ENCODE peak calls at places on chromosomes 12 and 14, in four cellular contexts. One of them, this sample, is unnamed.

GRCh38 chr12:14777271-14777670 is 26.0 kb downstream of the WBP11 start:
- DNase-seq in mesendoderm: peak; percentile 23
- DNase-seq in H9: no peak
- DNase-seq in IMR-90: no peak
- DNase-seq in this sample: no peak

GRCh38 chr12:26629864-26630263 is 203.1 kb downstream of the ITPR2 start:
- DNase-seq in IMR-90: peak; percentile 70
- DNase-seq in H9: no peak
- DNase-seq in mesendoderm: peak; percentile 26
- DNase-seq in this sample: no peak

GRCh38 chr14:74618078-74618952 is 6.3 kb upstream of the LTBP2 start:
- DNase-seq in IMR-90: peak; percentile 74
- DNase-seq in mesendoderm: peak; percentile 70
- DNase-seq in H9: no peak
- DNase-seq in this sample: no peak

GRCh38 chr12:11862794-11863193 is 207.9 kb upstream of the BCL2L14 start:
- DNase-seq in H9: no peak
- DNase-seq in IMR-90: peak; percentile 71
- DNase-seq in mesendoderm: peak; percentile 42
- DNase-seq in this sample: no peak

GRCh38 chr12:91367234-91367849 is 184.7 kb upstream of the DCN start:
- DNase-seq in IMR-90: peak; percentile 18
- DNase-seq in mesendoderm: peak; percentile 13
- DNase-seq in H9: no peak
- DNase-seq in this sample: no peak

GRCh38 chr12:13173537-13173936 is 23.0 kb upstream of the EMP1 start:
- DNase-seq in H9: no peak
- DNase-seq in mesendoderm: peak; percentile 65
- DNase-seq in IMR-90: peak; percentile 97
- DNase-seq in this sample: no peak

GRCh38 chr14:23177181-23177580 is 6.3 kb downstream of the SLC7A8 start:
- DNase-seq in H9: no peak
- DNase-seq in mesendoderm: no peak
- DNase-seq in IMR-90: no peak
- DNase-seq in this sample: no peak

GRCh38 chr12:14952295-14952995 is 9.0 kb downstream of the ARHGDIB start:
- DNase-seq in IMR-90: peak; percentile 98
- DNase-seq in mesendoderm: peak; percentile 27
- DNase-seq in H9: no peak
- DNase-seq in this sample: no peak

GRCh38 chr14:75449703-75450102 is 21.9 kb downstream of the JDP2 start:
- DNase-seq in H9: no peak
- DNase-seq in IMR-90: no peak
- DNase-seq in mesendoderm: no peak
- DNase-seq in this sample: no peak

GRCh38 chr12:21725731-21726130 is 48.8 kb downstream of the KCNJ8 start:
- DNase-seq in mesendoderm: no peak
- DNase-seq in IMR-90: no peak
- DNase-seq in H9: no peak
- DNase-seq in this sample: no peak

GRCh38 chr14:54839681-54840080 is 62.9 kb downstream of the GCH1 start:
- DNase-seq in IMR-90: no peak
- DNase-seq in H9: no peak
- DNase-seq in mesendoderm: no peak
- DNase-seq in this sample: no peak

GRCh38 chr14:105087963-105088811 is 23.0 kb upstream of the GPR132 start:
- DNase-seq in H9: peak; percentile 65
- DNase-seq in IMR-90: peak; percentile 74
- DNase-seq in mesendoderm: peak; percentile 87
- DNase-seq in this sample: peak; percentile 77

GRCh38 chr14:104697892-104698583 is 8.6 kb downstream of the INF2 start:
- DNase-seq in H9: no peak
- DNase-seq in mesendoderm: peak; percentile 60
- DNase-seq in IMR-90: no peak
- DNase-seq in this sample: no peak

GRCh38 chr14:49975286-49975685 is 82.4 kb downstream of the ARF6 start:
- DNase-seq in mesendoderm: no peak
- DNase-seq in IMR-90: peak; percentile 93
- DNase-seq in H9: no peak
- DNase-seq in this sample: no peak

GRCh38 chr14:69154779-69155178 is 1.9 kb upstream of the DCAF5 start:
- DNase-seq in H9: no peak
- DNase-seq in mesendoderm: peak; percentile 64
- DNase-seq in IMR-90: no peak
- DNase-seq in this sample: no peak

GRCh38 chr12:123126294-123127144 is 24.4 kb downstream of the PITPNM2 start:
- DNase-seq in H9: no peak
- DNase-seq in IMR-90: peak; percentile 98
- DNase-seq in mesendoderm: peak; percentile 92
- DNase-seq in this sample: no peak

GRCh38 chr12:129150721-129151120 is 297.4 kb downstream of the GLT1D1 start:
- DNase-seq in H9: no peak
- DNase-seq in IMR-90: no peak
- DNase-seq in mesendoderm: no peak
- DNase-seq in this sample: no peak

GRCh38 chr12:26269554-26270284 is 74.3 kb downstream of the SSPN start:
- DNase-seq in mesendoderm: no peak
- DNase-seq in IMR-90: no peak
- DNase-seq in H9: no peak
- DNase-seq in this sample: no peak

GRCh38 chr12:122423258-122424165 is 1.0 kb upstream of the CLIP1 start:
- DNase-seq in mesendoderm: peak; percentile 78
- DNase-seq in H9: peak; percentile 65
- DNase-seq in IMR-90: peak; percentile 62
- DNase-seq in this sample: peak; percentile 84

GRCh38 chr14:96592591-96593388 is 90.6 kb downstream of the PAPOLA start:
- DNase-seq in H9: no peak
- DNase-seq in IMR-90: peak; percentile 17
- DNase-seq in mesendoderm: no peak
- DNase-seq in this sample: peak; percentile 26

DNA sequence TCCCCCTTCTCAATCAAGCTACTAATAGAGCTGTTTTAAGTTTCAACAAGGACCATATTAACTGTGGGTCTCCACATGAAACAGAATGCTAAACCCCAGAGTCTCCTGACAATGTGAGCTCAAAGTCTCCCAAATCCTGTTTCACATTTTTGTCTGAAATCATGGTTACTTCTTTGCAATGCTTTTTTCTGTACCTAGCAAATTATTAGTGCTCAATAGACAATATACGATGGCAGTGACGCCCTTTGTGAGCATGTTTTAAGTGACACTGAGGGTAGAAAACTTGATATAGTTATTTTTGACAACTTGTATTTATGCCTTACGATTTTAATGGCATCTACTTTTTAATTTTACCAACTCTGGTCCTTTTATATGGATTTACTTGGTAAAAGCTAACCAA is 85.4 kb upstream of the SOX5 start:
- DNase-seq in H9: no peak
- DNase-seq in IMR-90: no peak
- DNase-seq in mesendoderm: no peak
- DNase-seq in this sample: no peak
- H3K27ac ChIP-seq in H9: no peak overlapping the region
- H3K27ac ChIP-seq in IMR-90: no peak overlapping the region
- H3K27ac ChIP-seq in mesendoderm: no peak overlapping the region
- H3K27ac ChIP-seq in this sample: peak overlapping the region; percentile 29

GRCh38 chr12:7122876-7123769 is 5.6 kb downstream of the RBP5 start:
- DNase-seq in IMR-90: no peak
- DNase-seq in mesendoderm: peak; percentile 13
- DNase-seq in H9: no peak
- DNase-seq in this sample: no peak
- H4K8ac ChIP-seq in IMR-90: no peak overlapping the region
- H4K8ac ChIP-seq in mesendoderm: no peak overlapping the region
- H4K8ac ChIP-seq in H9: no peak overlapping the region
- H4K8ac ChIP-seq in this sample: no peak overlapping the region

DNA sequence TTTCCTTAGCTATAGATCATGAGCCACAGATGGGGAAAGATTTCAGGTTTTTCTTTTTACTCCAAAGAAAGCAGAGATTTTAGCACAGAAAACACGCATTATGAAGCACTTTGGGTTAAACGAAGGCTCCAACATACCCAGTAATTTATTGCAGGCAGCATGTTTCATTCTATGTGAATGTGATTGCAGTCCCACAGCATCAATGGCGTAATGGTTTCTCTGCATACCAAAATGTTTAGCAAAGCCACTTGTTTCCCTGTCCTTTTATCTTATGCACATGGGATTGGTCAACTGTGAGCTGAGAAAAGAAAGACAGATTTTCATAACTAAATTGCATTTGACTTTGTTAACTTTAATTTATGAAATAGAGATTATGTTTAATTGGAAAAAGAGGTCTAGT is 124.7 kb upstream of the E2F7 start:
- DNase-seq in mesendoderm: peak; percentile 11
- DNase-seq in H9: no peak
- DNase-seq in IMR-90: peak; percentile 89
- DNase-seq in this sample: no peak
- H3K27ac ChIP-seq in mesendoderm: no peak overlapping the region
- H3K27ac ChIP-seq in H9: no peak overlapping the region
- H3K27ac ChIP-seq in IMR-90: no peak overlapping the region
- H3K27ac ChIP-seq in this sample: no peak overlapping the region

GRCh38 chr12:55636853-55637252 is at the start of gene OR10P1:
- DNase-seq in mesendoderm: no peak
- DNase-seq in IMR-90: no peak
- DNase-seq in H9: no peak
- DNase-seq in this sample: no peak

GRCh38 chr12:55636116-55636655 is 506 bp upstream of the OR10P1 start:
- DNase-seq in mesendoderm: no peak
- DNase-seq in H9: no peak
- DNase-seq in IMR-90: no peak
- DNase-seq in this sample: no peak

GRCh38 chr12:55634186-55634585 is 2.5 kb upstream of the OR10P1 start:
- DNase-seq in IMR-90: no peak
- DNase-seq in H9: no peak
- DNase-seq in mesendoderm: no peak
- DNase-seq in this sample: no peak

GRCh38 chr12:55641595-55641994 is 4.9 kb downstream of the OR10P1 start:
- DNase-seq in IMR-90: no peak
- DNase-seq in mesendoderm: no peak
- DNase-seq in H9: no peak
- DNase-seq in this sample: no peak

GRCh38 chr12:55637467-55637866 is 775 bp downstream of the OR10P1 start:
- DNase-seq in H9: no peak
- DNase-seq in mesendoderm: no peak
- DNase-seq in IMR-90: no peak
- DNase-seq in this sample: no peak
- H4K8ac ChIP-seq in H9: no peak overlapping the region
- H4K8ac ChIP-seq in mesendoderm: no peak overlapping the region
- H4K8ac ChIP-seq in IMR-90: no peak overlapping the region
- H4K8ac ChIP-seq in this sample: no peak overlapping the region

GRCh38 chr12:108704527-108704926 is 26.8 kb downstream of the CORO1C start:
- DNase-seq in mesendoderm: no peak
- DNase-seq in H9: no peak
- DNase-seq in IMR-90: no peak
- DNase-seq in this sample: no peak
- H3K27ac ChIP-seq in mesendoderm: no peak overlapping the region
- H3K27ac ChIP-seq in H9: no peak overlapping the region
- H3K27ac ChIP-seq in IMR-90: no peak overlapping the region
- H3K27ac ChIP-seq in this sample: no peak overlapping the region

GRCh38 chr12:131788070-131788469 is 40.1 kb upstream of the MMP17 start:
- DNase-seq in IMR-90: no peak
- DNase-seq in H9: no peak
- DNase-seq in mesendoderm: no peak
- DNase-seq in this sample: no peak

GRCh38 chr12:131787143-131787660 is 41.0 kb upstream of the MMP17 start:
- DNase-seq in IMR-90: no peak
- DNase-seq in mesendoderm: no peak
- DNase-seq in H9: no peak
- DNase-seq in this sample: no peak

GRCh38 chr12:131784909-131785762 is 43.1 kb upstream of the MMP17 start:
- DNase-seq in H9: no peak
- DNase-seq in IMR-90: peak; percentile 41
- DNase-seq in mesendoderm: no peak
- DNase-seq in this sample: no peak

GRCh38 chr12:131785763-131786330 is 42.3 kb upstream of the MMP17 start:
- DNase-seq in IMR-90: no peak
- DNase-seq in mesendoderm: peak; percentile 40
- DNase-seq in H9: no peak
- DNase-seq in this sample: no peak

GRCh38 chr12:131786331-131786730 is 41.9 kb upstream of the MMP17 start:
- DNase-seq in IMR-90: no peak
- DNase-seq in H9: no peak
- DNase-seq in mesendoderm: no peak
- DNase-seq in this sample: no peak
- H4K8ac ChIP-seq in IMR-90: no peak overlapping the region
- H4K8ac ChIP-seq in H9: no peak overlapping the region
- H4K8ac ChIP-seq in mesendoderm: no peak overlapping the region
- H4K8ac ChIP-seq in this sample: no peak overlapping the region

This sample was measured in neuronal stem cell.